ENCODE peak calls at places on chromosomes 13 and 19, in nine cellular contexts. C is brain microvascular endothelial cell; Y is AG04450; E is uterus; B is Karpas-422; J is body of pancreas; T is CD4-positive, alpha-beta T cell; X is RWPE1; Q is sigmoid colon. S is an unnamed sample.

GRCh38 chr13:23381877-23382276 is 51.6 kb downstream of the SACS start:
- DNase-seq in T (no peak), Y (no peak), E (no peak), X (no peak), C (no peak), Q (no peak), J (no peak), B (no peak), S (no peak)

GRCh38 chr13:106349080-106349841 is 186.2 kb downstream of the EFNB2 start:
- DNase-seq in Q (no peak), Y (no peak), J (no peak), B (no peak), C (peak), X (peak), T (no peak), E (no peak), S (peak)

GRCh38 chr13:73683746-73684145 is 450.5 kb downstream of the KLF12 start:
- DNase-seq in T (no peak), B (no peak), E (no peak), J (no peak), Y (no peak), C (no peak), Q (no peak), X (no peak), S (no peak)

GRCh38 chr19:5005096-5005495 is 36.2 kb downstream of the KDM4B start:
- DNase-seq in Y (no peak), J (no peak), C (no peak), X (no peak), B (no peak), T (no peak), E (no peak), Q (no peak), S (no peak)

GRCh38 chr13:21546372-21546771 is 57.6 kb downstream of the MICU2 start:
- DNase-seq in Y (no peak), X (no peak), T (no peak), C (no peak), Q (no peak), E (no peak), J (no peak), B (no peak), S (no peak)

GRCh38 chr13:66859934-66860867 is 369.9 kb downstream of the PCDH9 start:
- DNase-seq in X (no peak), Y (no peak), B (no peak), E (no peak), J (no peak), Q (no peak), T (no peak), C (no peak), S (no peak)

GRCh38 chr19:18503971-18504885 is 17.6 kb downstream of the ELL start:
- DNase-seq in T (no peak), B (no peak), X (no peak), J (peak), C (no peak), Y (no peak), E (no peak), Q (no peak), S (no peak)

GRCh38 chr19:51565583-51565982 is 5.5 kb upstream of the ZNF175 start:
- DNase-seq in X (no peak), J (no peak), E (no peak), Q (no peak), Y (no peak), B (no peak), T (no peak), C (no peak), S (no peak)

GRCh38 chr13:23578411-23579071 is 8.3 kb downstream of the TNFRSF19 start:
- DNase-seq in Y (peak), Q (peak), B (no peak), E (peak), X (peak), T (peak), C (peak), J (peak), S (peak)

GRCh38 chr13:113043001-113043630 is 62.5 kb upstream of the F7 start:
- DNase-seq in E (no peak), B (no peak), C (no peak), Q (no peak), X (no peak), J (no peak), T (no peak), Y (no peak), S (no peak)
- H3K27ac ChIP-seq in E (no peak), B (no peak), C (no peak), Q (no peak), X (no peak), J (no peak), T (no peak), Y (no peak), S (no peak)

DNA sequence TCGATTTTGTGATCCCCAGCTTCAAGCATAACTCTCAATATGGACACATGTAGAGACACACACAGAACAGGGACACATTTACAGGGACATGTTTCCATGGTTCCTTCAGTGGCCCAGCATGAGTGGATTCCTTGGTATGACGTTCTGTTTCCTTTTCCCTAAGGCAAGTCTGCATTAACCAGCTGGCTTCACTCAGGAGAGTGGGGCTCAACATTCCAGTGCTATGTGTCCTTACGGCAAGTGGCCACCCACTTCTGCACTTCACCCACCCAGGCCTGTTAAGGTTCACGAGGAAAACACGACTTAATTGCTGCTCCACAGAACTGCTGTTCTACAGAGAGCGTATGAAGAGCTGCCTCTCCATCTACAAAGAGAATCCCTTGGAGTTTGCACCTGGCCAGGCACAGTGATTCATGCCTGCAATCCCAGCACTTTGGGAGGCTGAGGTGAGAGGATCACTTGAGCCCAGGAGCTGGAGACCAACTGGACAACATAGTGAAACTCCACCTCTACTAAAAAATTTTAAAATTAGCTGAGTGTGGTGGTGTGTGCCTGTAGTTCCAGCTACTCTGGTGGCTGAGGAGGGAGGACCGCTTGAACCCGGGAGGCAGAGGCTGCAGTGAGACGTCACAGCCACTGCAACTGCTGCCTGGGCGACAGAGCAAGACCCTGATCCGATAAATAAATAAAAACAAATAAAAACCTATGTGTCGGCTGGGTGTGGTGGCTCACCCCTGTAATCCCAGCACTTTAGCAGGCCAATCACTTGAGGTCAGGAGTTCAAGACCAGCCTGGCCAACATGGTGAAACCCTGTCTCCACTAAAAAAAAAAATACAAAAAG is 32.5 kb downstream of the BRD4 start:
- DNase-seq in Q (no peak), J (no peak), Y (peak), B (no peak), X (no peak), C (peak), T (no peak), E (no peak), S (no peak)
- H3K27ac ChIP-seq in Q (peak), J (no peak), Y (peak), B (peak), X (peak), C (peak), T (no peak), E (peak), S (peak)

GRCh38 chr19:14135985-14136508 is 342 bp downstream of the ASF1B start:
- DNase-seq in B (no peak), E (no peak), C (no peak), T (no peak), J (no peak), Q (no peak), Y (no peak), X (no peak), S (no peak)
- H3K27ac ChIP-seq in B (peak), E (no peak), C (no peak), T (peak), J (peak), Q (peak), Y (no peak), X (peak), S (peak)

GRCh38 chr13:36857273-36857672 is 38.3 kb downstream of the RFXAP start:
- DNase-seq in C (no peak), T (no peak), Q (no peak), X (no peak), E (no peak), Y (no peak), J (no peak), B (no peak), S (no peak)
- H3K27ac ChIP-seq in C (no peak), T (no peak), Q (no peak), X (no peak), E (no peak), Y (no peak), J (no peak), B (no peak), S (no peak)

GRCh38 chr13:40272776-40273139 is 393.7 kb downstream of the FOXO1 start:
- DNase-seq in T (no peak), E (no peak), J (no peak), B (peak), Q (no peak), C (peak), Y (no peak), X (peak), S (no peak)

GRCh38 chr13:40275155-40275554 is 391.3 kb downstream of the FOXO1 start:
- DNase-seq in C (no peak), T (no peak), Y (no peak), E (no peak), Q (no peak), J (no peak), X (no peak), B (no peak), S (no peak)

GRCh38 chr13:40273173-40274000 is 393.1 kb downstream of the FOXO1 start:
- DNase-seq in B (no peak), T (no peak), E (no peak), Q (no peak), X (no peak), C (no peak), Y (no peak), J (no peak), S (no peak)

GRCh38 chr13:40271511-40271910 is 394.9 kb downstream of the FOXO1 start:
- DNase-seq in E (peak), B (no peak), J (no peak), C (no peak), X (no peak), T (no peak), Q (no peak), Y (no peak), S (peak)

GRCh38 chr13:40271931-40272775 is 394.3 kb downstream of the FOXO1 start:
- DNase-seq in Q (peak), C (peak), E (peak), J (peak), B (peak), Y (no peak), T (no peak), X (peak), S (peak)
- H3K27ac ChIP-seq in Q (peak), C (peak), E (peak), J (peak), B (peak), Y (no peak), T (no peak), X (peak), S (peak)

GRCh38 chr19:10977773-10978155 is 16.9 kb downstream of the SMARCA4 start:
- DNase-seq in B (no peak), T (no peak), E (no peak), Q (no peak), Y (no peak), J (no peak), X (no peak), C (no peak), S (no peak)

GRCh38 chr19:10975374-10976036 is 14.7 kb downstream of the SMARCA4 start:
- DNase-seq in E (peak), T (no peak), C (peak), J (no peak), B (no peak), X (no peak), Q (peak), Y (no peak), S (no peak)

GRCh38 chr19:10971107-10971715 is 10.4 kb downstream of the SMARCA4 start:
- DNase-seq in X (no peak), C (no peak), B (no peak), Q (no peak), T (no peak), Y (no peak), J (no peak), E (no peak), S (no peak)

GRCh38 chr19:10979950-10980349 is 19.1 kb downstream of the SMARCA4 start:
- DNase-seq in X (no peak), J (no peak), C (no peak), Q (no peak), B (no peak), T (no peak), E (no peak), Y (no peak), S (no peak)

GRCh38 chr19:10976200-10976892 is 15.5 kb downstream of the SMARCA4 start:
- DNase-seq in E (no peak), C (no peak), B (no peak), J (no peak), X (no peak), Y (no peak), T (no peak), Q (no peak), S (no peak)
- H3K27ac ChIP-seq in E (peak), C (no peak), B (no peak), J (no peak), X (peak), Y (peak), T (no peak), Q (peak), S (peak)

GRCh38 chr13:65236841-65237418 is 1993.2 kb downstream of the PCDH9 start:
- DNase-seq in X (no peak), B (no peak), T (no peak), Q (no peak), E (no peak), Y (no peak), J (no peak), C (no peak), S (no peak)

GRCh38 chr13:65240773-65241172 is 1989.4 kb downstream of the PCDH9 start:
- DNase-seq in Q (no peak), J (no peak), E (no peak), C (no peak), X (no peak), B (no peak), Y (no peak), T (no peak), S (no peak)
- H3K27ac ChIP-seq in Q (no peak), J (no peak), E (no peak), C (no peak), X (no peak), B (no peak), Y (no peak), T (no peak), S (no peak)

S was measured in lower lobe of right lung.